ENCODE peak calls at places on chromosomes 6 and 20, in ten cellular contexts. T is ovary; F is tibial nerve; K is pancreas; H is effector memory CD4-positive, alpha-beta T cell; L is IMR-90; U is SJSA1; C is body of pancreas; W is right lobe of liver; E is aorta. X is an unnamed sample.

GRCh38 chr20:14922503-14923267 is 585.3 kb upstream of the FLRT3 start:
- DNase-seq in T (no peak), F (no peak), K (no peak), H (no peak), L (no peak), U (no peak), C (no peak), W (no peak), E (no peak), X (no peak)

GRCh38 chr6:100262086-100262485 is 202.6 kb downstream of the SIM1 start:
- DNase-seq in T (no peak), F (no peak), K (no peak), H (no peak), L (no peak), U (no peak), C (no peak), W (no peak), E (no peak), X (no peak)

GRCh38 chr20:10716855-10717254 is 43.1 kb upstream of the JAG1 start:
- DNase-seq in T (no peak), F (no peak), K (no peak), H (no peak), L (peak; percentile 48), U (peak; percentile 65), C (no peak), W (no peak), E (no peak), X (no peak)

GRCh38 chr20:61482425-61482887 is 230.4 kb downstream of the CDH4 start:
- DNase-seq in T (no peak), F (no peak), K (no peak), H (no peak), L (no peak), U (no peak), C (no peak), W (no peak), E (no peak), X (no peak)

GRCh38 chr6:16106991-16107787 is 21.7 kb upstream of the MYLIP start:
- DNase-seq in T (no peak), F (no peak), K (no peak), H (no peak), L (no peak), U (no peak), C (no peak), W (no peak), E (no peak), X (no peak)

GRCh38 chr6:41072836-41073202 is at the start of gene NFYA:
- DNase-seq in T (no peak), F (peak; percentile 99), K (no peak), H (no peak), L (peak; percentile 99), U (no peak), C (no peak), W (peak; percentile 100), E (peak; percentile 100), X (no peak)

GRCh38 chr20:12153616-12154015 is 235.9 kb downstream of the BTBD3 start:
- DNase-seq in T (no peak), F (no peak), K (no peak), H (no peak), L (peak; percentile 56), U (no peak), C (no peak), W (no peak), E (no peak), X (no peak)

GRCh38 chr6:168124921-168125320 is 45.9 kb upstream of the FRMD1 start:
- DNase-seq in T (peak; percentile 22), F (no peak), K (no peak), H (no peak), L (no peak), U (no peak), C (no peak), W (no peak), E (peak; percentile 47), X (no peak)

GRCh38 chr6:70636589-70636988 is 31.1 kb upstream of the SMAP1 start:
- DNase-seq in T (no peak), F (no peak), K (no peak), H (no peak), L (no peak), U (no peak), C (no peak), W (no peak), E (no peak), X (no peak)

GRCh38 chr6:46302176-46302575 is 131.4 kb upstream of the ENPP5 start:
- DNase-seq in T (no peak), F (no peak), K (no peak), H (no peak), L (no peak), U (no peak), C (no peak), W (no peak), E (no peak), X (no peak)

GRCh38 chr6:79082304-79082703 is 4.2 kb upstream of the PHIP start:
- DNase-seq in T (no peak), F (no peak), K (no peak), H (no peak), L (no peak), U (no peak), C (no peak), W (no peak), E (no peak), X (no peak)

GRCh38 chr20:14197097-14197496 is 140.3 kb downstream of the FLRT3 start:
- DNase-seq in T (no peak), F (no peak), K (no peak), H (no peak), L (peak; percentile 64), U (peak; percentile 6), C (no peak), W (no peak), E (no peak), X (no peak)

GRCh38 chr20:23800865-23801264 is 25.7 kb downstream of the CST2 start:
- DNase-seq in T (no peak), F (no peak), K (no peak), H (no peak), L (no peak), U (no peak), C (no peak), W (no peak), E (no peak), X (no peak)

GRCh38 chr6:45663181-45664180 is 285.7 kb upstream of the SUPT3H start:
- DNase-seq in T (peak; percentile 58), F (no peak), K (no peak), H (no peak), L (no peak), U (no peak), C (no peak), W (peak; percentile 28), E (no peak), X (no peak)

GRCh38 chr6:161444966-161445799 is 171.3 kb upstream of the AGPAT4 start:
- DNase-seq in T (no peak), F (no peak), K (no peak), H (no peak), L (peak; percentile 16), U (no peak), C (no peak), W (no peak), E (no peak), X (no peak)

GRCh38 chr20:8909596-8909995 is 159.3 kb upstream of the PLCB4 start:
- DNase-seq in T (no peak), F (no peak), K (no peak), H (no peak), L (peak; percentile 15), U (no peak), C (no peak), W (no peak), E (no peak), X (no peak)

GRCh38 chr6:138563650-138564049 is 64.4 kb upstream of the NHSL1 start:
- DNase-seq in T (no peak), F (no peak), K (no peak), H (no peak), L (no peak), U (no peak), C (no peak), W (no peak), E (no peak), X (no peak)

GRCh38 chr6:130018292-130018829 is at the start of gene L3MBTL3:
- DNase-seq in T (peak; percentile 91), F (peak; percentile 61), K (peak; percentile 88), H (peak; percentile 73), L (peak; percentile 83), U (peak; percentile 83), C (peak; percentile 87), W (peak; percentile 92), E (peak; percentile 97), X (peak; percentile 82)
- H3K27ac ChIP-seq in T (peak within 1 kb of the TSS; percentile 85), F (peak within 1 kb of the TSS; percentile 82), K (peak within 1 kb of the TSS; percentile 34), H (peak within 1 kb of the TSS; percentile 70), L (peak within 1 kb of the TSS; percentile 39), U (peak within 1 kb of the TSS; percentile 40), C (peak within 1 kb of the TSS; percentile 59), W (peak within 1 kb of the TSS; percentile 85), E (peak within 1 kb of the TSS; percentile 23), X (peak within 1 kb of the TSS; percentile 79)

GRCh38 chr6:43516697-43517502 is at the start of the genes POLR1C and YIPF3:
- DNase-seq in T (peak; percentile 98), F (peak; percentile 95), K (peak; percentile 97), H (peak; percentile 90), L (peak; percentile 97), U (peak; percentile 95), C (peak; percentile 99), W (peak; percentile 96), E (peak; percentile 98), X (peak; percentile 95)
- H3K4me1 ChIP-seq in T (peaks cover 13% of the 10 kb centered on the region), F (peaks cover 28% of the 10 kb centered on the region), K (peaks cover 24% of the 10 kb centered on the region), H (peaks cover 26% of the 10 kb centered on the region), L (peaks cover 10% of the 10 kb centered on the region), U (peaks cover 17% of the 10 kb centered on the region), C (peaks cover 37% of the 10 kb centered on the region), W (peaks cover 20% of the 10 kb centered on the region), E (peaks cover 3% of the 10 kb centered on the region), X (peaks cover 41% of the 10 kb centered on the region)

DNA sequence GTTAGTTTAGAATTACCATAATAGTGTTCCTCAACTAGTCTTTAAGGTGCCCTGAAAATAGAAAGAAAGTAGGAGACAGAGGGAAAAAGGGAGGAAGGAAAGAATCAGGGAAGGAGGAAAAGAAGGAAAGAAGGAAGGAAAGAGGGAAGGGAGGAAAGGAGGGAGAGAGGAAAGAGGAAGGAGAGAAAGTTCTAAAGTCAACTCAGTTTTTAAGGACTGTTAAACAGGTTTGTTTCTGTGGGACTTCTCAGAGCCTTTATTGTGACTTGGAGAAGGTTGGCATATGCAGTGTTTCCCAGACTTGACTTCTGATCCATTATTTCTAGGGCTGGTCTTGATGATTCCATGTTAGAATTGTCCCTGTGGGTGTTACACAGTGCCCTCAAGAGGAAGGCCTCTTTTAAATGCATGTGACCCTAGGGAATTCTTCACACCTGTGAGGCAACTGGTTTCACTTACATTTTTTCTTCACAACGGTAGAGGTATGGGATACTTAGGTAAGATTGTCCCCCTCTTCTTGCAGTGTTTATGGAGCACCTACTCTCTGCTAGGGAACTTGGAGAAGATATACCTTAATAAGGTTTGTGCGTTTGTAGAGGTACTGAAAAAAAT is 132.7 kb upstream of the GMDS start:
- DNase-seq in T (no peak), F (no peak), K (no peak), H (no peak), L (no peak), U (peak; percentile 4), C (no peak), W (no peak), E (no peak), X (no peak)
- H3K27me3 ChIP-seq in T (no peaks in the 10 kb centered on the region), F (no peaks in the 10 kb centered on the region), K (no peaks in the 10 kb centered on the region), H (no peaks in the 10 kb centered on the region), L (no peaks in the 10 kb centered on the region), U (no peaks in the 10 kb centered on the region), C (no peaks in the 10 kb centered on the region), W (no peaks in the 10 kb centered on the region), E (no peaks in the 10 kb centered on the region), X (no peaks in the 10 kb centered on the region)

DNA sequence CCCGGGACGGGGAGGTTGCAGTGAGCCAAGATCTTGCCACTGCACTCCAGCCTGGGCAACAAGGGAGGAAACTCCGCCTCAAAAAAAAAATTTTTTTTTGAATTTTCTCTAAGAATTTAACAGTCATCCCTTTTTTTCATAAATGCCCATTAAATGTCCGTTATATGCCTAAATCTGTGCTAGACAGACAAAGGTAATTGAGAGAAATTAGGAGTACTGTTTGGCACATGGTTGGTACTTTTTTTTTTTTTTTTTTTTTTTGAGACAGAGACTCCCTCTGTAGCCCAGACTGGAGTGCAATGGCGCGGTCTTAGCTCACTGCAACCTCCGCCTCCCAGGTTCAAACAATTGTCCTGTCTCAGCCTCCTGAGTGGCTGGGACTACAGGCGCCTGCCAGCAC is 1.7 kb downstream of the PCMT1 start:
- DNase-seq in T (no peak), F (no peak), K (no peak), H (no peak), L (no peak), U (no peak), C (no peak), W (no peak), E (no peak), X (no peak)
- H3K27ac ChIP-seq in T (no peak overlapping the region), F (no peak overlapping the region), K (no peak overlapping the region), H (no peak overlapping the region), L (no peak overlapping the region), U (no peak overlapping the region), C (no peak overlapping the region), W (peak overlapping the region; percentile 94), E (no peak overlapping the region), X (peak overlapping the region; percentile 86)